ENCODE peak calls at places on chromosomes 13 and 19, in four cellular contexts. V, C, J and P are unnamed samples.

GRCh38 chr13:101520672-101521071 is 68.2 kb downstream of the ITGBL1 start:
- DNase-seq in V (peak), C (peak), J (peak), P (peak)

GRCh38 chr19:45515807-45516401 is 8.6 kb downstream of the VASP start:
- DNase-seq in V (no peak), C (no peak), J (no peak), P (no peak)

GRCh38 chr19:10508707-10509106 is 5.6 kb upstream of the KEAP1 start:
- DNase-seq in V (peak), C (no peak), J (no peak), P (no peak)

GRCh38 chr13:34776390-34776981 is 165.6 kb upstream of the NBEA start:
- DNase-seq in V (no peak), C (no peak), J (no peak), P (no peak)

GRCh38 chr13:52449323-52450011 is 967 bp downstream of the VPS36 start:
- DNase-seq in V (no peak), C (peak), J (no peak), P (no peak)

GRCh38 chr13:99971576-99972189 is at the start of gene ZIC5:
- DNase-seq in V (no peak), C (no peak), J (no peak), P (no peak)

GRCh38 chr13:90968510-90968909 is 379.0 kb upstream of the MIR17HG start:
- DNase-seq in V (no peak), C (no peak), J (peak), P (no peak)

GRCh38 chr13:41564046-41564445 is 106.7 kb downstream of the RGCC start:
- DNase-seq in V (no peak), C (no peak), J (no peak), P (no peak)

GRCh38 chr19:28956421-28956820 is 256.5 kb downstream of the UQCRFS1 start:
- DNase-seq in V (no peak), C (no peak), J (no peak), P (no peak)

GRCh38 chr13:30832845-30833332 is 73.2 kb upstream of the MEDAG start:
- DNase-seq in V (peak), C (no peak), J (no peak), P (no peak)

GRCh38 chr19:11617207-11618062 is 20.2 kb downstream of the ZNF627 start:
- DNase-seq in V (no peak), C (no peak), J (no peak), P (no peak)

GRCh38 chr13:95457294-95457693 is 95.2 kb upstream of the CLDN10 start:
- DNase-seq in V (peak), C (no peak), J (no peak), P (no peak)

GRCh38 chr19:4007021-4007835 is at the start of gene PIAS4:
- DNase-seq in V (peak), C (peak), J (peak), P (peak)

GRCh38 chr19:54014920-54015560 is 23.6 kb downstream of the CACNG6 start:
- DNase-seq in V (no peak), C (no peak), J (no peak), P (no peak)

GRCh38 chr19:43634516-43634876 is 5.2 kb downstream of the CADM4 start:
- DNase-seq in V (no peak), C (no peak), J (no peak), P (no peak)

GRCh38 chr13:44899967-44900366 is 89.3 kb downstream of the NUFIP1 start:
- DNase-seq in V (no peak), C (no peak), J (no peak), P (no peak)

GRCh38 chr13:111324736-111325135 is 4.3 kb downstream of the TEX29 start:
- DNase-seq in V (no peak), C (no peak), J (no peak), P (no peak)

GRCh38 chr13:26989261-26990007 is 182.2 kb downstream of the USP12 start:
- DNase-seq in V (no peak), C (no peak), J (no peak), P (no peak)

GRCh38 chr13:38803566-38803965 is 116.7 kb downstream of the FREM2 start:
- DNase-seq in V (no peak), C (no peak), J (no peak), P (no peak)

GRCh38 chr13:97261254-97262015 is 39.3 kb downstream of the MBNL2 start:
- DNase-seq in V (peak), C (no peak), J (no peak), P (no peak)

GRCh38 chr13:105914637-105915036 is 620.8 kb downstream of the EFNB2 start:
- DNase-seq in V (no peak), C (no peak), J (peak), P (peak)

GRCh38 chr13:50366488-50367174 is 351.4 kb downstream of the KCNRG start:
- DNase-seq in V (peak), C (no peak), J (no peak), P (no peak)

GRCh38 chr19:46714523-46715106 is 2.3 kb downstream of the PRKD2 start:
- DNase-seq in V (peak), C (no peak), J (no peak), P (no peak)

GRCh38 chr19:9000933-9001332 is 9.3 kb downstream of the MUC16 start:
- DNase-seq in V (no peak), C (no peak), J (no peak), P (no peak)

GRCh38 chr19:16366056-16366432 is 41.4 kb downstream of the KLF2 start:
- DNase-seq in V (no peak), C (no peak), J (no peak), P (no peak)

GRCh38 chr13:108218044-108218974 is at the start of gene ABHD13:
- DNase-seq in V (peak), C (peak), J (peak), P (peak)

GRCh38 chr13:75636339-75637095 is 387 bp downstream of the LMO7 start:
- DNase-seq in V (peak), C (peak), J (peak), P (peak)

GRCh38 chr13:45011198-45011597 is 21.9 kb downstream of the GPALPP1 start:
- DNase-seq in V (no peak), C (no peak), J (no peak), P (no peak)

GRCh38 chr13:113065406-113066141 is 40.0 kb upstream of the F7 start:
- DNase-seq in V (no peak), C (no peak), J (no peak), P (no peak)

GRCh38 chr13:79815041-79815440 is 334.1 kb downstream of the NDFIP2 start:
- DNase-seq in V (no peak), C (no peak), J (no peak), P (no peak)

GRCh38 chr19:48806518-48806817 is 4.4 kb downstream of the BCAT2 start:
- DNase-seq in V (no peak), C (no peak), J (peak), P (no peak)